ENCODE peak calls at places on chromosomes 4 and X, in six cellular contexts. J, M, T, E, G and Y are unnamed samples.
A peak's percentile ranks its signal among the peaks of the same experiment; 100 is the strongest.

GRCh38 chr4:38957947-38958346 is 74.3 kb downstream of the TMEM156 start:
- DNase-seq in J (no peak), M (no peak), T (no peak), E (no peak), G (no peak), Y (no peak)

GRCh38 chr4:77433102-77433733 is 172.4 kb upstream of the CXCL13 start:
- DNase-seq in J (no peak), M (peak; percentile 64), T (peak; percentile 51), E (peak; percentile 39), G (peak; percentile 59), Y (peak; percentile 7)

GRCh38 chr4:1027916-1028240 is 16.5 kb downstream of the FGFRL1 start:
- DNase-seq in J (no peak), M (no peak), T (no peak), E (no peak), G (no peak), Y (no peak)

GRCh38 chr4:139501117-139501516 is 47.2 kb downstream of the RAB33B start:
- DNase-seq in J (no peak), M (no peak), T (no peak), E (no peak), G (no peak), Y (no peak)

GRCh38 chr4:174305961-174306360 is 22.2 kb downstream of the CEP44 start:
- DNase-seq in J (no peak), M (no peak), T (no peak), E (no peak), G (no peak), Y (no peak)

GRCh38 chrX:45508459-45508858 is 307.8 kb upstream of the DIPK2B start:
- DNase-seq in J (no peak), M (no peak), T (no peak), E (no peak), G (peak; percentile 26), Y (no peak)

GRCh38 chr4:2155246-2155645 is 86.7 kb downstream of the HAUS3 start:
- DNase-seq in J (no peak), M (no peak), T (no peak), E (no peak), G (no peak), Y (no peak)

GRCh38 chr4:111398906-111399330 is 746.3 kb upstream of the FAM241A start:
- DNase-seq in J (no peak), M (no peak), T (no peak), E (no peak), G (no peak), Y (peak; percentile 8)

GRCh38 chr4:68912807-68913206 is 38.8 kb downstream of the UGT2A3 start:
- DNase-seq in J (no peak), M (no peak), T (no peak), E (no peak), G (no peak), Y (no peak)

GRCh38 chr4:107774681-107775080 is 50.1 kb upstream of the SGMS2 start:
- DNase-seq in J (no peak), M (no peak), T (no peak), E (no peak), G (no peak), Y (no peak)

GRCh38 chrX:13270360-13270759 is 49.5 kb downstream of the ATXN3L start:
- DNase-seq in J (no peak), M (no peak), T (no peak), E (no peak), G (peak; percentile 8), Y (no peak)

GRCh38 chr4:11021348-11021747 is 336.8 kb upstream of the CLNK start:
- DNase-seq in J (no peak), M (no peak), T (no peak), E (no peak), G (no peak), Y (no peak)

GRCh38 chr4:26826721-26827120 is 33.9 kb upstream of the STIM2 start:
- DNase-seq in J (no peak), M (no peak), T (peak; percentile 26), E (no peak), G (no peak), Y (peak; percentile 22)

GRCh38 chr4:182062458-182062857 is 180.7 kb upstream of the TENM3 start:
- DNase-seq in J (no peak), M (no peak), T (no peak), E (no peak), G (no peak), Y (no peak)

GRCh38 chrX:153492153-153492454 is 2.7 kb upstream of the BGN start:
- DNase-seq in J (no peak), M (no peak), T (no peak), E (no peak), G (no peak), Y (no peak)

GRCh38 chr4:87868482-87868881 is 35.7 kb downstream of the MEPE start:
- DNase-seq in J (no peak), M (no peak), T (no peak), E (no peak), G (no peak), Y (no peak)

GRCh38 chr4:183098080-183098722 is 856 bp upstream of the WWC2 start:
- DNase-seq in J (peak; percentile 13), M (peak; percentile 75), T (peak; percentile 29), E (no peak), G (peak; percentile 48), Y (peak; percentile 22)

GRCh38 chr4:1396806-1397455 is 9.3 kb downstream of the NKX1-1 start:
- DNase-seq in J (no peak), M (no peak), T (no peak), E (no peak), G (no peak), Y (no peak)

GRCh38 chr4:121256346-121256745 is 92.2 kb upstream of the TNIP3 start:
- DNase-seq in J (no peak), M (no peak), T (peak; percentile 84), E (no peak), G (peak; percentile 92), Y (no peak)
- H3K27ac ChIP-seq in J (no peak overlapping the region), M (no peak overlapping the region), T (peak overlapping the region; percentile 34), E (no peak overlapping the region), G (no peak overlapping the region), Y (no peak overlapping the region)

DNA sequence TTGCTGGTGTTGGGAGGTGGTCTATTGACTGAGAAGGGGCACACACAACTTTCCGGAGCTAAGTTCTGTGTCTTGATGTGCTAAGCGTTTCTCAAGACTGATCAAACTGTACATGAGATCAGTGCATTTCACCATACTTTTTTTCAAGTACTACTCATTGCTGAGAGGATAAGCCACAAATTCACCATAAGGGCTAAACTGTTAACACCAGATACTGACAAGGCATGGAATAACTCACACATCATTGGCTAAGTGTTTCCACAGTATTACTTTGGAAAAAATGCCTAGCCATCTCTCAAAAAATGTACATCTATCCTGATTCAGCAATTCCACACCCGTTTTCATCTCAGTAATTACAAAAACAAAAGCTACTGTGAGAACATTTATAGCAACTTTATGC is 13.0 kb downstream of the RBMX start:
- DNase-seq in J (no peak), M (no peak), T (no peak), E (no peak), G (no peak), Y (no peak)
- H3K27ac ChIP-seq in J (no peak overlapping the region), M (no peak overlapping the region), T (no peak overlapping the region), E (no peak overlapping the region), G (no peak overlapping the region), Y (no peak overlapping the region)

GRCh38 chrX:41559235-41559634 is 112.1 kb downstream of the NYX start:
- DNase-seq in J (no peak), M (no peak), T (no peak), E (no peak), G (no peak), Y (no peak)
- H3K27ac ChIP-seq in J (peak overlapping the region; percentile 8), M (peak overlapping the region; percentile 10), T (peak overlapping the region; percentile 89), E (peak overlapping the region; percentile 2), G (no peak overlapping the region), Y (no peak overlapping the region)

GRCh38 chr4:104966349-104967033 is 180.2 kb upstream of the TET2 start:
- DNase-seq in J (no peak), M (no peak), T (no peak), E (no peak), G (peak; percentile 19), Y (peak; percentile 35)
- H3K27ac ChIP-seq in J (no peak overlapping the region), M (no peak overlapping the region), T (no peak overlapping the region), E (no peak overlapping the region), G (no peak overlapping the region), Y (peak overlapping the region; percentile 39)

DNA sequence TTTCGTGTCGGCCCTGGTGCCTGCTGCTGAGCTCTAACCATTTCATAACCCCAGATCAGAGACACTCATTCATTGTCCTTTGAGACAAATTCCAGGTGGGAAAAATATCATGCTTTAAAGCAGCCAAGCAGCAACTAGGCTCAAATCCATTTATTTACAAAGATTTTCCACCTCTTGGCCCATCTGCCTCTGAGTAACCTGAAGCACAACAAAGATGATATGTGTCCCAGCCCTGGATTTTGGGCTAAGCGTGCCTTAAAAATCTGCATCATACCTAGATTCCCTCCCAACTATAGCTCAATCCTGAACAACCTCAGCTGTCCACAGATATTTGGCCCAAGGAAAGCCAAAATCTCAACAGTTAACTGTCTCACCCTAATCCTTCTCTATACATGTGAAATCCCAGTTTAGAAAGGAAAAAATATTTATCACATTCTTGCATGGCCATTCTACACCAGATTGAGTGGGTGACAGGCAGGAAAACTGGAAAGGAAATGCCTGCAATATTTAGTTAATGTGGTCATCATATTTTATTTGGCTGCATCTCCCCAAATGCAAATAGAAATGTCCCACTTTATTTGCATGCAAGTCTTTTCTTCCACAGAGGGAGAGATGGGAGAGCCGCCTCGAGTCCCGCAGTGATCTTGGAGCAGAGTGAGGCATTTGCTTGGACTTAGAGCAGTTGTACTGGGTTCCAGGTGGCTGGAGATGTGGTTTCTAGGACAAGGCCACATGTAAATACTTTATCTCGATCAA is 146.4 kb upstream of the EOLA2 start:
- DNase-seq in J (no peak), M (no peak), T (peak; percentile 56), E (no peak), G (no peak), Y (no peak)
- H3K27ac ChIP-seq in J (no peak overlapping the region), M (no peak overlapping the region), T (peak overlapping the region; percentile 58), E (no peak overlapping the region), G (peak overlapping the region; percentile 39), Y (no peak overlapping the region)

GRCh38 chrX:145910017-145910416 is 92.4 kb downstream of the SLITRK2 start:
- DNase-seq in J (no peak), M (peak; percentile 5), T (no peak), E (no peak), G (no peak), Y (no peak)
- H3K27ac ChIP-seq in J (no peak overlapping the region), M (no peak overlapping the region), T (no peak overlapping the region), E (no peak overlapping the region), G (no peak overlapping the region), Y (no peak overlapping the region)

DNA sequence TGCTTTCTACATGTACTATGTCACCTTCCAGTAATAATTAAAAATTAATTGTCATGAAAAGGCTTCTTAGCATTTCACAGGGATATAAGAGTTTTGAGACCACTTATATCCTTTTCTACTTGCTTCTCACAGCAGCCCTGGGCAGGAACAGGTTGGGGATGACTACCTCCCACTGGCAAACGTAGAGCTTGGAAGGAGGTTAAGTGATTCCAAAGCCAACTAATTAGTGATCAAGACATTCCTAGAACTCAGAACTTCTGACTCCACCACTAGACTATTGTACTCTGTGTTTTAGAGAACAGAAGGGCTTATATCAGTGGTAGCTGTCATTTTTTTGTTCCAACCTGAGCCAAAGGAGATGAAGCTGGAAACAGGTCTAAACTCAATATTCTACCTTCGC is 364.5 kb upstream of the BOD1L1 start:
- DNase-seq in J (no peak), M (no peak), T (no peak), E (no peak), G (no peak), Y (no peak)
- H3K27ac ChIP-seq in J (no peak overlapping the region), M (no peak overlapping the region), T (peak overlapping the region; percentile 97), E (no peak overlapping the region), G (no peak overlapping the region), Y (no peak overlapping the region)

GRCh38 chr4:99815597-99816011 is 1.0 kb upstream of the DAPP1 start:
- DNase-seq in J (no peak), M (no peak), T (peak; percentile 40), E (peak; percentile 41), G (peak; percentile 79), Y (no peak)
- H3K27ac ChIP-seq in J (peak overlapping the region; percentile 8), M (no peak overlapping the region), T (no peak overlapping the region), E (no peak overlapping the region), G (peak overlapping the region; percentile 54), Y (no peak overlapping the region)